ENCODE peak calls at places on chromosomes 11 and 22, in seven cellular contexts. S is HCT116, A is heart left ventricle, O is right lobe of liver, X is uterus, Z is ovary, L is IMR-90. R is an unnamed sample.

GRCh38 chr11:2779981-2780849 is 80.4 kb upstream of the KCNQ1OT1 start:
- DNase-seq in S (no peak), X (peak), Z (peak), L (no peak), A (peak), O (peak), R (peak)

GRCh38 chr11:116831790-116832349 is 2.2 kb downstream of the APOC3 start:
- DNase-seq in L (no peak), X (no peak), O (no peak), S (no peak), A (no peak), Z (no peak), R (no peak)

GRCh38 chr11:59283825-59284772 is 71.4 kb upstream of the MPEG1 start:
- DNase-seq in A (peak), X (no peak), S (peak), O (no peak), L (peak), Z (peak), R (no peak)

GRCh38 chr22:44847380-44847779 is 95.0 kb downstream of the ARHGAP8 start:
- DNase-seq in S (no peak), O (no peak), Z (no peak), A (no peak), L (no peak), X (no peak), R (no peak)

GRCh38 chr11:120834686-120835225 is 189.1 kb upstream of the TBCEL start:
- DNase-seq in L (no peak), X (no peak), A (no peak), S (no peak), O (no peak), Z (no peak), R (no peak)

GRCh38 chr11:120682866-120683265 is 171.3 kb downstream of the GRIK4 start:
- DNase-seq in L (peak), S (no peak), A (no peak), Z (no peak), X (no peak), O (no peak), R (no peak)

GRCh38 chr11:12973529-12974181 is 35.5 kb upstream of the RASSF10 start:
- DNase-seq in S (no peak), Z (no peak), X (no peak), L (no peak), O (no peak), A (no peak), R (no peak)

GRCh38 chr11:44634401-44635281 is 69.2 kb downstream of the CD82 start:
- DNase-seq in X (peak), L (peak), Z (peak), A (peak), O (peak), S (peak), R (no peak)

GRCh38 chr11:126405374-126405773 is 49.9 kb downstream of the ST3GAL4 start:
- DNase-seq in A (no peak), O (no peak), S (peak), Z (no peak), L (no peak), X (no peak), R (no peak)

GRCh38 chr11:2789331-2789730 is 89.5 kb upstream of the KCNQ1OT1 start:
- DNase-seq in X (no peak), Z (no peak), S (no peak), A (peak), O (peak), L (no peak), R (peak)

GRCh38 chr11:12160231-12160630 is 49.8 kb downstream of the MICAL2 start:
- DNase-seq in Z (peak), X (no peak), O (no peak), A (no peak), L (no peak), S (no peak), R (no peak)

GRCh38 chr22:16717699-16718558 is 107.3 kb downstream of the XKR3 start:
- DNase-seq in S (no peak), X (no peak), Z (no peak), O (no peak), A (no peak), L (no peak), R (peak)

GRCh38 chr11:73048446-73048845 is 93.7 kb downstream of the FCHSD2 start:
- DNase-seq in A (no peak), Z (no peak), X (no peak), L (no peak), S (no peak), O (no peak), R (no peak)

GRCh38 chr22:20111045-20111688 is 4.7 kb upstream of the RANBP1 start:
- DNase-seq in L (peak), S (peak), O (peak), A (no peak), X (no peak), Z (no peak), R (no peak)

GRCh38 chr22:47168900-47169800 is 406.7 kb downstream of the TBC1D22A start:
- DNase-seq in Z (peak), S (no peak), L (peak), X (peak), O (peak), A (peak), R (no peak)

GRCh38 chr22:42645341-42645937 is 3.8 kb downstream of the CYB5R3 start:
- DNase-seq in L (no peak), X (no peak), A (peak), Z (peak), S (no peak), O (no peak), R (peak)

GRCh38 chr22:44758354-44758969 is 6.1 kb downstream of the ARHGAP8 start:
- DNase-seq in Z (no peak), X (no peak), A (no peak), S (no peak), O (no peak), L (peak), R (no peak)

GRCh38 chr11:86483591-86484163 is 109.0 kb downstream of the CCDC81 start:
- DNase-seq in Z (no peak), A (no peak), X (peak), S (no peak), O (no peak), L (no peak), R (no peak)

GRCh38 chr11:22130462-22131053 is 62.3 kb upstream of the ANO5 start:
- DNase-seq in S (no peak), L (no peak), Z (no peak), O (no peak), X (no peak), A (no peak), R (no peak)

GRCh38 chr11:99020324-99021225 is at the start of gene CNTN5:
- DNase-seq in X (peak), A (peak), O (peak), S (no peak), Z (no peak), L (peak), R (no peak)

GRCh38 chr11:116791002-116791812 is 472 bp downstream of the APOA5 start:
- DNase-seq in X (peak), Z (peak), S (peak), A (peak), L (peak), O (peak), R (peak)

GRCh38 chr22:31919730-31920129 is 24.6 kb upstream of the YWHAH start:
- DNase-seq in X (no peak), S (no peak), Z (no peak), L (no peak), A (no peak), O (no peak), R (no peak)
- H3K4me3 ChIP-seq in X (no peak), S (no peak), Z (no peak), L (no peak), A (no peak), O (no peak), R (no peak)

GRCh38 chr11:14299921-14300320 is 59.1 kb downstream of the RRAS2 start:
- DNase-seq in L (no peak), O (no peak), Z (no peak), A (no peak), S (no peak), X (no peak), R (no peak)
- H3K27ac ChIP-seq in L (no peak), O (no peak), Z (no peak), A (no peak), S (no peak), X (no peak), R (no peak)

GRCh38 chr11:45802531-45803317 is 2.2 kb upstream of the SLC35C1 start:
- DNase-seq in X (no peak), S (no peak), O (no peak), Z (no peak), A (no peak), L (no peak), R (no peak)

GRCh38 chr11:45805305-45806071 is 539 bp downstream of the SLC35C1 start:
- DNase-seq in S (no peak), Z (peak), X (peak), L (peak), A (peak), O (peak), R (no peak)

GRCh38 chr11:45804806-45805304 is at the start of gene SLC35C1:
- DNase-seq in L (peak), O (peak), X (peak), A (peak), S (peak), Z (peak), R (peak)

GRCh38 chr11:45806072-45806933 is 1.4 kb downstream of the SLC35C1 start:
- DNase-seq in Z (no peak), O (no peak), A (no peak), L (no peak), S (no peak), X (no peak), R (no peak)

GRCh38 chr11:45803981-45804805 is 756 bp upstream of the SLC35C1 start:
- DNase-seq in X (peak), L (peak), A (peak), S (no peak), O (peak), Z (peak), R (peak)
- TF ChIP-seq POLR2A in X (no peak), L (no peak), A (peak), S (peak), O (peak), Z (no peak), R (no peak)

GRCh38 chr22:48588151-48588880 is 1239.4 kb downstream of the BRD1 start:
- DNase-seq in A (no peak), X (no peak), Z (no peak), O (no peak), L (no peak), S (no peak), R (no peak)
- H3K4me3 ChIP-seq in A (no peak), X (no peak), Z (no peak), O (no peak), L (no peak), S (no peak), R (no peak)

GRCh38 chr11:118774032-118774431 is 16.9 kb downstream of the DDX6 start:
- DNase-seq in Z (no peak), X (no peak), A (no peak), L (no peak), O (no peak), S (no peak), R (no peak)

GRCh38 chr11:118766035-118766434 is 24.9 kb downstream of the DDX6 start:
- DNase-seq in L (no peak), X (no peak), Z (no peak), S (no peak), A (no peak), O (no peak), R (no peak)

GRCh38 chr11:118768715-118769114 is 22.2 kb downstream of the DDX6 start:
- DNase-seq in S (no peak), L (no peak), Z (no peak), X (no peak), A (no peak), O (no peak), R (no peak)

DNA sequence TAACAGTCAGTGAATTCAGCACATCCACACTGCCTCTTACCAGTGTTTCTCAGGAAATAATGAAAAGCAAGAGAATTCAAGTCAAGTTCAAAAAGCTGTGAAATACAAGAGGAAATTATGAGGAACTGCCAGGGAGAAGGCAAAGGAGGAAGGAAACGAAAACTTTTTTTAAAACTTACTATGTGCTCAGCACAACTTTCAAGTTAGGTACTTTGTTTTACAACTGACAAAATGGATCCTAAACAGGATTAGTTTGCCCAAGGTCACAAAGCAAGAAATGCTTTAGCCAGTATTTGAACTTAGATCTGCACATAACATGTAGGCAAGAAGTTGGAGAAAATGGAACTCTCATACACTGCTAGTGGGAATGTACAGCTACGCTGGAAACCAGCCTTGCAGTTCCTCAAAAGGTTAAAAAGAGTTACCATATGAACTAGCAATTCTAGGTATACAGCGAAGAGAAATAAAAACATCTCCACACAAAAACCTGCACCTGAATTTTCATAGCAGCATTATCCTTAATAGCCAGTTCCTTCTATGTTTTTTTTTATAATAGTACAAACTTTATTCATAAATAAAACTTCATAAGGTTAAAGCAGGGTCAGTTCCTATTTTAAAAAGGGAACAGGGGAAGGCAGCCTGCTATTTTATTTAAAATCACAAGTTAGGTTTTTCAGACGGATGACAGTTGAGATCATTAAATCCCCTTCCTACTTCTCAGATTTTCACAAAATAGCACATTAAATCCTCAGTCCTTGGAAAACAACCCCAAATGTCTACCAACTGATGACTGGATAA is 19.3 kb downstream of the DDX6 start:
- DNase-seq in A (no peak), O (no peak), X (no peak), S (no peak), Z (no peak), L (no peak), R (no peak)
- H3K27ac ChIP-seq in A (peak), O (no peak), X (no peak), S (no peak), Z (no peak), L (no peak), R (peak)

GRCh38 chr11:61294717-61295595 is at the start of gene VWCE:
- DNase-seq in L (peak), Z (peak), X (peak), S (no peak), O (peak), A (peak), R (no peak)

GRCh38 chr11:61297341-61297740 is 2.2 kb upstream of the VWCE start:
- DNase-seq in L (peak), Z (no peak), O (no peak), A (no peak), X (no peak), S (no peak), R (no peak)

GRCh38 chr11:61295596-61295926 is 445 bp upstream of the VWCE start:
- DNase-seq in L (no peak), X (no peak), S (no peak), Z (no peak), O (peak), A (no peak), R (no peak)

GRCh38 chr11:61290905-61291690 is 4.0 kb downstream of the VWCE start:
- DNase-seq in S (no peak), Z (no peak), A (no peak), L (no peak), O (no peak), X (no peak), R (no peak)

GRCh38 chr11:61293869-61294716 is 1.0 kb downstream of the VWCE start:
- DNase-seq in L (peak), X (peak), A (peak), Z (peak), O (peak), S (no peak), R (peak)
- TF ChIP-seq POLR2A in L (no peak), X (no peak), A (no peak), Z (peak), O (no peak), S (no peak), R (no peak)

GRCh38 chr11:93783362-93783761 is 720 bp upstream of the MED17 start:
- DNase-seq in S (no peak), L (no peak), A (no peak), X (no peak), O (no peak), Z (no peak), R (no peak)
- H3K4me3 ChIP-seq in S (peak), L (peak), A (peak), X (peak), O (peak), Z (peak), R (peak)

GRCh38 chr22:38285015-38285414 is 12.2 kb upstream of the TMEM184B start:
- DNase-seq in A (no peak), L (no peak), S (no peak), X (no peak), Z (no peak), O (no peak), R (no peak)

GRCh38 chr22:38284042-38284402 is 11.2 kb upstream of the TMEM184B start:
- DNase-seq in X (peak), Z (no peak), L (peak), A (no peak), O (no peak), S (no peak), R (no peak)

GRCh38 chr22:38289583-38290082 is 16.8 kb upstream of the TMEM184B start:
- DNase-seq in Z (peak), O (no peak), L (no peak), X (no peak), S (no peak), A (no peak), R (no peak)

GRCh38 chr22:38290347-38290746 is 17.5 kb upstream of the TMEM184B start:
- DNase-seq in O (no peak), X (no peak), Z (no peak), A (no peak), L (no peak), S (no peak), R (no peak)

GRCh38 chr22:38286915-38287669 is 14.3 kb upstream of the TMEM184B start:
- DNase-seq in L (no peak), X (no peak), A (no peak), S (no peak), Z (no peak), O (no peak), R (no peak)
- H3K27ac ChIP-seq in L (no peak), X (no peak), A (no peak), S (no peak), Z (no peak), O (no peak), R (no peak)